ENCODE peak calls at places on chromosome 11, in seven cellular contexts. One of them, this sample, is unnamed.

GRCh38 chr11:43751726-43752125 is 71.2 kb downstream of the HSD17B12 start:
- DNase-seq in astrocyte of the spinal cord: no peak
- DNase-seq in MCF 10A: no peak
- DNase-seq in lower lobe of right lung: no peak
- DNase-seq in HL-60: peak; percentile 72
- DNase-seq in epithelial cell of esophagus: no peak
- DNase-seq in endothelial cell: no peak
- DNase-seq in this sample: no peak

GRCh38 chr11:1375161-1375954 is 14.4 kb upstream of the BRSK2 start:
- DNase-seq in astrocyte of the spinal cord: no peak
- DNase-seq in MCF 10A: no peak
- DNase-seq in lower lobe of right lung: no peak
- DNase-seq in HL-60: no peak
- DNase-seq in epithelial cell of esophagus: no peak
- DNase-seq in endothelial cell: no peak
- DNase-seq in this sample: no peak

GRCh38 chr11:131504199-131504949 is 134.0 kb downstream of the NTM start:
- DNase-seq in astrocyte of the spinal cord: no peak
- DNase-seq in MCF 10A: no peak
- DNase-seq in lower lobe of right lung: no peak
- DNase-seq in HL-60: no peak
- DNase-seq in epithelial cell of esophagus: peak; percentile 11
- DNase-seq in endothelial cell: peak; percentile 44
- DNase-seq in this sample: peak; percentile 75

GRCh38 chr11:127411283-127411682 is 410.7 kb upstream of the KIRREL3 start:
- DNase-seq in astrocyte of the spinal cord: no peak
- DNase-seq in MCF 10A: no peak
- DNase-seq in lower lobe of right lung: no peak
- DNase-seq in HL-60: no peak
- DNase-seq in epithelial cell of esophagus: no peak
- DNase-seq in endothelial cell: no peak
- DNase-seq in this sample: no peak

GRCh38 chr11:76626266-76626665 is 44.3 kb downstream of the LRRC32 start:
- DNase-seq in astrocyte of the spinal cord: no peak
- DNase-seq in MCF 10A: no peak
- DNase-seq in lower lobe of right lung: no peak
- DNase-seq in HL-60: no peak
- DNase-seq in epithelial cell of esophagus: no peak
- DNase-seq in endothelial cell: peak; percentile 0
- DNase-seq in this sample: no peak

GRCh38 chr11:113272927-113273615 is 41.3 kb upstream of the TTC12 start:
- DNase-seq in astrocyte of the spinal cord: no peak
- DNase-seq in MCF 10A: no peak
- DNase-seq in lower lobe of right lung: no peak
- DNase-seq in HL-60: no peak
- DNase-seq in epithelial cell of esophagus: no peak
- DNase-seq in endothelial cell: no peak
- DNase-seq in this sample: no peak

GRCh38 chr11:66337103-66337899 is 1.1 kb upstream of the RIN1 start:
- DNase-seq in astrocyte of the spinal cord: peak; percentile 82
- DNase-seq in MCF 10A: no peak
- DNase-seq in lower lobe of right lung: peak; percentile 46
- DNase-seq in HL-60: no peak
- DNase-seq in epithelial cell of esophagus: no peak
- DNase-seq in endothelial cell: no peak
- DNase-seq in this sample: peak; percentile 62

GRCh38 chr11:12175694-12176241 is 65.4 kb downstream of the MICAL2 start:
- DNase-seq in astrocyte of the spinal cord: peak; percentile 93
- DNase-seq in MCF 10A: peak; percentile 82
- DNase-seq in lower lobe of right lung: no peak
- DNase-seq in HL-60: no peak
- DNase-seq in epithelial cell of esophagus: peak; percentile 97
- DNase-seq in endothelial cell: no peak
- DNase-seq in this sample: no peak

GRCh38 chr11:13970986-13971385 is 8.5 kb downstream of the SPON1 start:
- DNase-seq in astrocyte of the spinal cord: no peak
- DNase-seq in MCF 10A: peak; percentile 64
- DNase-seq in lower lobe of right lung: no peak
- DNase-seq in HL-60: no peak
- DNase-seq in epithelial cell of esophagus: peak; percentile 32
- DNase-seq in endothelial cell: peak; percentile 16
- DNase-seq in this sample: peak; percentile 36

GRCh38 chr11:68003846-68004550 is at the start of gene UNC93B1:
- DNase-seq in astrocyte of the spinal cord: peak; percentile 77
- DNase-seq in MCF 10A: peak; percentile 83
- DNase-seq in lower lobe of right lung: peak; percentile 97
- DNase-seq in HL-60: peak; percentile 91
- DNase-seq in epithelial cell of esophagus: peak; percentile 81
- DNase-seq in endothelial cell: peak; percentile 70
- DNase-seq in this sample: peak; percentile 51

GRCh38 chr11:34208266-34209135 is 103.1 kb downstream of the NAT10 start:
- DNase-seq in astrocyte of the spinal cord: no peak
- DNase-seq in MCF 10A: peak; percentile 66
- DNase-seq in lower lobe of right lung: no peak
- DNase-seq in HL-60: peak; percentile 84
- DNase-seq in epithelial cell of esophagus: peak; percentile 84
- DNase-seq in endothelial cell: no peak
- DNase-seq in this sample: no peak

GRCh38 chr11:99687320-99687719 is 666.6 kb downstream of the CNTN5 start:
- DNase-seq in astrocyte of the spinal cord: no peak
- DNase-seq in MCF 10A: no peak
- DNase-seq in lower lobe of right lung: no peak
- DNase-seq in HL-60: no peak
- DNase-seq in epithelial cell of esophagus: peak; percentile 2
- DNase-seq in endothelial cell: no peak
- DNase-seq in this sample: no peak

GRCh38 chr11:108648528-108648885 is 16.4 kb upstream of the DDX10 start:
- DNase-seq in astrocyte of the spinal cord: no peak
- DNase-seq in MCF 10A: no peak
- DNase-seq in lower lobe of right lung: no peak
- DNase-seq in HL-60: no peak
- DNase-seq in epithelial cell of esophagus: no peak
- DNase-seq in endothelial cell: no peak
- DNase-seq in this sample: no peak

GRCh38 chr11:72426054-72426757 is 8.1 kb downstream of the CLPB start:
- DNase-seq in astrocyte of the spinal cord: no peak
- DNase-seq in MCF 10A: no peak
- DNase-seq in lower lobe of right lung: no peak
- DNase-seq in HL-60: no peak
- DNase-seq in epithelial cell of esophagus: no peak
- DNase-seq in endothelial cell: no peak
- DNase-seq in this sample: no peak

GRCh38 chr11:72202571-72202970 is 10.6 kb downstream of the FOLR1 start:
- DNase-seq in astrocyte of the spinal cord: no peak
- DNase-seq in MCF 10A: no peak
- DNase-seq in lower lobe of right lung: no peak
- DNase-seq in HL-60: no peak
- DNase-seq in epithelial cell of esophagus: no peak
- DNase-seq in endothelial cell: no peak
- DNase-seq in this sample: no peak

GRCh38 chr11:120959189-120959588 is 64.7 kb upstream of the TBCEL start:
- DNase-seq in astrocyte of the spinal cord: no peak
- DNase-seq in MCF 10A: peak; percentile 41
- DNase-seq in lower lobe of right lung: no peak
- DNase-seq in HL-60: no peak
- DNase-seq in epithelial cell of esophagus: peak; percentile 46
- DNase-seq in endothelial cell: no peak
- DNase-seq in this sample: no peak

GRCh38 chr11:44708063-44708462 is 18.7 kb upstream of the TSPAN18 start:
- DNase-seq in astrocyte of the spinal cord: no peak
- DNase-seq in MCF 10A: no peak
- DNase-seq in lower lobe of right lung: no peak
- DNase-seq in HL-60: no peak
- DNase-seq in epithelial cell of esophagus: no peak
- DNase-seq in endothelial cell: no peak
- DNase-seq in this sample: no peak

GRCh38 chr11:64248578-64248977 is 1.8 kb upstream of the PPP1R14B start:
- DNase-seq in astrocyte of the spinal cord: no peak
- DNase-seq in MCF 10A: no peak
- DNase-seq in lower lobe of right lung: no peak
- DNase-seq in HL-60: no peak
- DNase-seq in epithelial cell of esophagus: no peak
- DNase-seq in endothelial cell: no peak
- DNase-seq in this sample: no peak

GRCh38 chr11:77147668-77148321 is 19.7 kb downstream of the MYO7A start:
- DNase-seq in astrocyte of the spinal cord: peak; percentile 67
- DNase-seq in MCF 10A: no peak
- DNase-seq in lower lobe of right lung: peak; percentile 49
- DNase-seq in HL-60: no peak
- DNase-seq in epithelial cell of esophagus: peak; percentile 29
- DNase-seq in endothelial cell: no peak
- DNase-seq in this sample: peak; percentile 47

GRCh38 chr11:62394825-62395538 is 23.9 kb upstream of the SCGB1A1 start:
- DNase-seq in astrocyte of the spinal cord: peak; percentile 88
- DNase-seq in MCF 10A: peak; percentile 88
- DNase-seq in lower lobe of right lung: peak; percentile 80
- DNase-seq in HL-60: no peak
- DNase-seq in epithelial cell of esophagus: peak; percentile 87
- DNase-seq in endothelial cell: peak; percentile 71
- DNase-seq in this sample: peak; percentile 76
- TF ChIP-seq CTCF in astrocyte of the spinal cord: peak; percentile 57
- TF ChIP-seq CTCF in MCF 10A: peak; percentile 76
- TF ChIP-seq CTCF in lower lobe of right lung: peak; percentile 74
- TF ChIP-seq CTCF in HL-60: peak; percentile 43
- TF ChIP-seq CTCF in epithelial cell of esophagus: peak; percentile 67
- TF ChIP-seq CTCF in endothelial cell: peak; percentile 77
- TF ChIP-seq CTCF in this sample: peak; percentile 77

GRCh38 chr11:107566569-107566968 is 1.0 kb upstream of the ALKBH8 start:
- DNase-seq in astrocyte of the spinal cord: no peak
- DNase-seq in MCF 10A: no peak
- DNase-seq in lower lobe of right lung: no peak
- DNase-seq in HL-60: no peak
- DNase-seq in epithelial cell of esophagus: no peak
- DNase-seq in endothelial cell: no peak
- DNase-seq in this sample: no peak

GRCh38 chr11:107563702-107564101 is 1.8 kb downstream of the ALKBH8 start:
- DNase-seq in astrocyte of the spinal cord: peak; percentile 57
- DNase-seq in MCF 10A: peak; percentile 57
- DNase-seq in lower lobe of right lung: no peak
- DNase-seq in HL-60: peak; percentile 46
- DNase-seq in epithelial cell of esophagus: peak; percentile 62
- DNase-seq in endothelial cell: peak; percentile 18
- DNase-seq in this sample: peak; percentile 32

GRCh38 chr11:107564877-107565218 is 687 bp downstream of the ALKBH8 start:
- DNase-seq in astrocyte of the spinal cord: no peak
- DNase-seq in MCF 10A: peak; percentile 6
- DNase-seq in lower lobe of right lung: no peak
- DNase-seq in HL-60: no peak
- DNase-seq in epithelial cell of esophagus: no peak
- DNase-seq in endothelial cell: no peak
- DNase-seq in this sample: no peak

GRCh38 chr11:107567739-107568335 is 2.3 kb upstream of the ALKBH8 start:
- DNase-seq in astrocyte of the spinal cord: no peak
- DNase-seq in MCF 10A: no peak
- DNase-seq in lower lobe of right lung: no peak
- DNase-seq in HL-60: no peak
- DNase-seq in epithelial cell of esophagus: no peak
- DNase-seq in endothelial cell: no peak
- DNase-seq in this sample: no peak

DNA sequence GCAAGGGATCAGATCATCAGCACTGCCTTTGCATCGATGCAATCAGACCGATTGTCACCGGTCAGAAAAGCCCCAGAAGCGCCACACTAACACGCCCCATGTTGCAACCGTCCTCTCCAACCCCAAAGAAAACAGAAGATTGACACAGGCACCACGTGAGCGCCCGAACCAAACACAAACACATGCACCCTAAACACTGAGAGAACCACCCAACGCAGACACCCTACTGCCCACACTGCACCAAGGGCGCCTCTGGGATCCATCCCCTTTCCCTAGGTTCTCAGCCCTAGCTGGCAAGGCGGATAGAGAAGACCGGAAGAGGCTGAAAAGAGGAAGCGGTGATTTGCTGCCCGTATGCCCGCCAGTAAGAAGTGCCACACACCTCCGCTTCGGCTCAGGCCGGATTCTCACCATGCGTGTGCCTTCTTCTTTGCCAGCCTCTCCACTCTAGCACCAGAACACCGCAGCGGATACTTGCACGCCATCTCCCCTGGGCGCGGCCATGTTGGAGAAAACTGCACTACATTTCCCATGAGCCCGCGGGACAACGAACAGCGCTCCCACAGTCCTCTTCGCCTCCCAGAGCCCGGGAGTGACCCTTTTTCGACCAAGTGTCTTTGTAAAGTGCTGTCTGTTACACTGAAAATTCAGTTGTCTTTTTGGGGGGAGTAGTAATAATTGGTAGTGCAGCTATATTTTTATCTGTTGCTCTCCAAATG is at the start of gene ALKBH8:
- DNase-seq in astrocyte of the spinal cord: peak; percentile 62
- DNase-seq in MCF 10A: peak; percentile 72
- DNase-seq in lower lobe of right lung: peak; percentile 82
- DNase-seq in HL-60: peak; percentile 61
- DNase-seq in epithelial cell of esophagus: peak; percentile 71
- DNase-seq in endothelial cell: peak; percentile 71
- DNase-seq in this sample: peak; percentile 84
- TF ChIP-seq CTCF in astrocyte of the spinal cord: no peak
- TF ChIP-seq CTCF in MCF 10A: no peak
- TF ChIP-seq CTCF in lower lobe of right lung: no peak
- TF ChIP-seq CTCF in HL-60: no peak
- TF ChIP-seq CTCF in epithelial cell of esophagus: peak; percentile 14
- TF ChIP-seq CTCF in endothelial cell: no peak
- TF ChIP-seq CTCF in this sample: no peak

GRCh38 chr11:24437123-24437522 is 59.7 kb upstream of the LUZP2 start:
- DNase-seq in astrocyte of the spinal cord: no peak
- DNase-seq in MCF 10A: peak; percentile 1
- DNase-seq in lower lobe of right lung: no peak
- DNase-seq in HL-60: no peak
- DNase-seq in epithelial cell of esophagus: no peak
- DNase-seq in endothelial cell: no peak
- DNase-seq in this sample: no peak
- TF ChIP-seq CTCF in astrocyte of the spinal cord: no peak
- TF ChIP-seq CTCF in MCF 10A: no peak
- TF ChIP-seq CTCF in lower lobe of right lung: no peak
- TF ChIP-seq CTCF in HL-60: no peak
- TF ChIP-seq CTCF in epithelial cell of esophagus: no peak
- TF ChIP-seq CTCF in endothelial cell: no peak
- TF ChIP-seq CTCF in this sample: no peak

GRCh38 chr11:116731821-116732739 is 40.7 kb downstream of the BUD13 start:
- DNase-seq in astrocyte of the spinal cord: no peak
- DNase-seq in MCF 10A: no peak
- DNase-seq in lower lobe of right lung: no peak
- DNase-seq in HL-60: no peak
- DNase-seq in epithelial cell of esophagus: no peak
- DNase-seq in endothelial cell: no peak
- DNase-seq in this sample: no peak
- TF ChIP-seq CTCF in astrocyte of the spinal cord: no peak
- TF ChIP-seq CTCF in MCF 10A: no peak
- TF ChIP-seq CTCF in lower lobe of right lung: no peak
- TF ChIP-seq CTCF in HL-60: no peak
- TF ChIP-seq CTCF in epithelial cell of esophagus: no peak
- TF ChIP-seq CTCF in endothelial cell: no peak
- TF ChIP-seq CTCF in this sample: no peak

GRCh38 chr11:87061766-87062165 is 24.0 kb downstream of the TMEM135 start:
- DNase-seq in astrocyte of the spinal cord: no peak
- DNase-seq in MCF 10A: no peak
- DNase-seq in lower lobe of right lung: no peak
- DNase-seq in HL-60: no peak
- DNase-seq in epithelial cell of esophagus: no peak
- DNase-seq in endothelial cell: no peak
- DNase-seq in this sample: no peak
- TF ChIP-seq CTCF in astrocyte of the spinal cord: no peak
- TF ChIP-seq CTCF in MCF 10A: no peak
- TF ChIP-seq CTCF in lower lobe of right lung: no peak
- TF ChIP-seq CTCF in HL-60: no peak
- TF ChIP-seq CTCF in epithelial cell of esophagus: no peak
- TF ChIP-seq CTCF in endothelial cell: no peak
- TF ChIP-seq CTCF in this sample: no peak

This sample was measured in glutamatergic neuron.